ENCODE peak calls at places on chromosomes 13 and 19, in seven cellular contexts. F is left ventricle myocardium inferior; R is breast epithelium; T is heart left ventricle; P is Peyer's patch; D is CD8-positive, alpha-beta T cell; E is heart right ventricle. I is an unnamed sample.

GRCh38 chr19:18006895-18007604 is 920 bp upstream of the ARRDC2 start:
- DNase-seq in R (peak), F (peak), P (peak), T (peak), D (peak), E (peak), I (peak)

GRCh38 chr13:50071399-50071798 is 56.2 kb downstream of the KCNRG start:
- DNase-seq in E (no peak), R (no peak), P (no peak), F (no peak), T (no peak), D (no peak), I (no peak)

GRCh38 chr19:44401108-44401786 is at the start of gene ZNF285:
- DNase-seq in P (peak), T (peak), E (peak), F (peak), R (peak), D (peak), I (peak)

GRCh38 chr19:13905634-13906524 is at the start of the genes BRME1 and CC2D1A:
- DNase-seq in F (peak), E (peak), T (peak), D (peak), P (peak), R (peak), I (peak)

GRCh38 chr19:2627319-2627829 is 75.1 kb downstream of the GNG7 start:
- DNase-seq in R (peak), P (peak), T (peak), F (peak), D (no peak), E (peak), I (peak)

GRCh38 chr13:113942591-113943103 is 31.2 kb downstream of the C13orf46 start:
- DNase-seq in P (peak), D (no peak), E (no peak), R (no peak), F (no peak), T (no peak), I (no peak)

GRCh38 chr13:34044041-34044440 is 226.1 kb downstream of the RFC3 start:
- DNase-seq in T (no peak), R (no peak), D (no peak), P (no peak), E (no peak), F (no peak), I (no peak)

GRCh38 chr19:10653482-10653731 is 739 bp upstream of the ILF3 start:
- DNase-seq in F (no peak), T (no peak), R (no peak), D (no peak), P (no peak), E (no peak), I (no peak)

GRCh38 chr19:31331536-31331935 is 17.7 kb downstream of the TSHZ3 start:
- DNase-seq in P (no peak), E (no peak), F (no peak), T (no peak), R (no peak), D (no peak), I (no peak)

GRCh38 chr19:42412223-42412622 is 15.0 kb downstream of the LIPE start:
- DNase-seq in F (no peak), R (no peak), P (peak), T (no peak), D (no peak), E (no peak), I (peak)

GRCh38 chr19:9962623-9963290 is 26.4 kb upstream of the OLFM2 start:
- DNase-seq in E (no peak), R (no peak), F (no peak), P (no peak), D (no peak), T (no peak), I (no peak)

GRCh38 chr13:110218601-110219201 is 88.3 kb downstream of the COL4A1 start:
- DNase-seq in E (no peak), F (no peak), T (no peak), R (no peak), P (no peak), D (no peak), I (no peak)

GRCh38 chr13:23703241-23703640 is 133.0 kb downstream of the TNFRSF19 start:
- DNase-seq in T (no peak), P (no peak), E (no peak), D (no peak), F (no peak), R (no peak), I (no peak)

GRCh38 chr13:97660488-97661086 is 226.6 kb downstream of the RAP2A start:
- DNase-seq in T (peak), F (peak), P (no peak), R (no peak), D (no peak), E (no peak), I (no peak)

GRCh38 chr13:112443191-112444000 is 67.2 kb downstream of the SPACA7 start:
- DNase-seq in E (no peak), T (no peak), D (no peak), P (no peak), R (no peak), F (no peak), I (no peak)

GRCh38 chr13:78460176-78460575 is 143.2 kb downstream of the POU4F1 start:
- DNase-seq in T (no peak), D (no peak), F (no peak), R (no peak), P (no peak), E (no peak), I (no peak)

GRCh38 chr13:21297452-21297851 is 121.0 kb downstream of the MRPL57 start:
- DNase-seq in T (no peak), E (no peak), D (no peak), P (no peak), R (no peak), F (no peak), I (no peak)

GRCh38 chr13:113545455-113545930 is 39.1 kb upstream of the TFDP1 start:
- DNase-seq in D (no peak), F (peak), P (peak), E (no peak), R (peak), T (peak), I (peak)

GRCh38 chr19:41939861-41940442 is 11.7 kb upstream of the ERFL start:
- DNase-seq in E (no peak), R (no peak), F (no peak), T (peak), D (no peak), P (peak), I (peak)

GRCh38 chr19:48362716-48363499 is 832 bp downstream of the TMEM143 start:
- DNase-seq in T (peak), D (peak), E (peak), F (peak), P (peak), R (peak), I (peak)

GRCh38 chr19:6424190-6424938 is at the start of gene KHSRP:
- DNase-seq in R (no peak), P (no peak), T (peak), D (no peak), F (no peak), E (peak), I (no peak)

GRCh38 chr19:33621811-33622504 is at the start of gene CHST8:
- DNase-seq in P (peak), D (no peak), E (peak), F (peak), T (peak), R (no peak), I (no peak)

GRCh38 chr19:49932731-49933131 is 3.4 kb upstream of the NUP62 start:
- DNase-seq in R (no peak), D (peak), F (no peak), E (no peak), T (no peak), P (no peak), I (no peak)

GRCh38 chr19:45972081-45972943 is 1.4 kb downstream of the NOVA2 start:
- DNase-seq in D (no peak), F (peak), T (peak), R (no peak), P (no peak), E (no peak), I (no peak)

GRCh38 chr19:29645491-29645867 is 19.8 kb upstream of the PLEKHF1 start:
- DNase-seq in E (no peak), D (no peak), P (no peak), R (no peak), F (no peak), T (no peak), I (no peak)

GRCh38 chr13:57925250-57925649 is 293.7 kb downstream of the PCDH17 start:
- DNase-seq in F (no peak), P (no peak), R (no peak), D (no peak), E (no peak), T (no peak), I (no peak)

GRCh38 chr19:41945135-41945766 is 13.9 kb downstream of the RABAC1 start:
- DNase-seq in F (no peak), E (no peak), T (no peak), P (peak), D (peak), R (no peak), I (no peak)

GRCh38 chr19:15551183-15552004 is 43.1 kb downstream of the CYP4F22 start:
- DNase-seq in T (peak), F (no peak), D (peak), R (no peak), E (peak), P (peak), I (peak)

GRCh38 chr13:50126378-50127016 is 111.3 kb downstream of the KCNRG start:
- DNase-seq in T (no peak), E (no peak), D (no peak), R (no peak), F (no peak), P (no peak), I (no peak)

GRCh38 chr13:98939552-98940306 is 38.1 kb downstream of the DOCK9 start:
- DNase-seq in T (no peak), P (no peak), E (no peak), F (no peak), D (no peak), R (no peak), I (no peak)

GRCh38 chr19:18975864-18976263 is 34.8 kb upstream of the HOMER3 start:
- DNase-seq in D (no peak), P (no peak), R (no peak), F (no peak), E (no peak), T (no peak), I (no peak)

GRCh38 chr19:58182577-58182988 is 278 bp upstream of the ZNF274 start:
- DNase-seq in R (no peak), T (no peak), E (peak), D (peak), F (no peak), P (no peak), I (no peak)

GRCh38 chr19:10339380-10339960 is at the start of gene ICAM3:
- DNase-seq in F (peak), D (peak), E (no peak), R (no peak), P (no peak), T (no peak), I (peak)

GRCh38 chr19:16106121-16106520 is 5.6 kb upstream of the RAB8A start:
- DNase-seq in R (no peak), F (no peak), D (no peak), P (no peak), E (no peak), T (no peak), I (no peak)

GRCh38 chr13:86826232-86826631 is 844.9 kb upstream of the SLITRK5 start:
- DNase-seq in E (no peak), T (no peak), R (no peak), F (no peak), D (no peak), P (no peak), I (no peak)

DNA sequence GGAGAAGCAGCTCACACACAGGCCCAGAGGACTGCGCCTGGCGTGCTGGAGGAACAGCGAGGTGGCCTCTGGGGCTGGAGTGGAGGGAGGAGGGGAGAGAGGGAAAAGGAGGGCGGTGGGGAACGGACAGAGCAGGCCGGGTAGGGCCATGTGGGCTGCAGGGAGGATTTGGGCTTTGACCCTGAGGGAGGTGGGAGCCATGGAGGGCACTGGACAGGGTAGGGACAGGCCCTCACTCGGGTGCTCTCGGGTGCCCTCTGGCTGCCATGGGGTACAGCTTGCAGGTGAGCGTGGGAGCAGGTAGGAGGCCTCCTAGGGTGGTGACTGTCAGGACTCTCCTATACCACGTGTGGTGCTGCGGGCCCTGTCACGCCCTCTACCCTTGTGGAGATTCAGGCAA is 22.8 kb downstream of the PLIN4 start:
- DNase-seq in P (peak), T (no peak), R (no peak), F (no peak), D (no peak), E (no peak), I (no peak)
- TF ChIP-seq CTCF in P (peak), T (no peak), R (no peak), F (no peak), D (no peak), E (no peak), I (no peak)

DNA sequence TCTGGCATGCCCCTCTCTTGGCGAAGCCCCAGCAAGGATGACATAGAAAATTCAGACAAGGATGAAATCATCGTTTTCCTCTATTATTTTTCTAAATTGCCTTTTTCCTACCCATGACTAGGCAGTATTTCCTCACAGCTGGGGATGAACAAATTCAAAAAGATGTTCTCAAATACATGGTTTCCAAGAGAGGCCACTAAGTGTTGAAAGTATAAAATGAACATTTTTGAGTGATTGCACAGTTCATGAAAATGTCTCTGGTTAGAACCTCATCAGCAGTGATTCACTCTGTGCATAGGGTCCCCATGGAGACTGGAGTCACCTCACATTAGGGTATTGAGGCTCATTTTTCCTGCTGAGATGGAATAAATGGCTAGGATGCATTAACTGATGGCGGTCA is 373.7 kb downstream of the DNAJC15 start:
- DNase-seq in R (no peak), T (no peak), D (no peak), P (no peak), F (no peak), E (no peak), I (no peak)
- H3K27ac ChIP-seq in R (no peak), T (no peak), D (no peak), P (no peak), F (no peak), E (no peak), I (no peak)

GRCh38 chr13:51761638-51762350 is 42.2 kb downstream of the DHRS12 start:
- DNase-seq in F (peak), T (no peak), D (no peak), P (no peak), E (peak), R (no peak), I (no peak)

GRCh38 chr13:51765142-51765515 is 38.8 kb downstream of the DHRS12 start:
- DNase-seq in P (no peak), E (no peak), D (no peak), T (no peak), F (no peak), R (no peak), I (no peak)

GRCh38 chr13:51763486-51763885 is 40.5 kb downstream of the DHRS12 start:
- DNase-seq in D (no peak), R (no peak), T (no peak), E (no peak), F (no peak), P (no peak), I (no peak)

GRCh38 chr13:51767100-51767499 is 36.9 kb downstream of the DHRS12 start:
- DNase-seq in P (no peak), R (no peak), D (no peak), T (no peak), F (no peak), E (no peak), I (no peak)

GRCh38 chr13:51764184-51765141 is 39.5 kb downstream of the DHRS12 start:
- DNase-seq in E (peak), F (peak), R (no peak), D (no peak), P (peak), T (peak), I (no peak)
- H3K4me3 ChIP-seq in E (peak), F (peak), R (no peak), D (peak), P (no peak), T (no peak), I (peak)

DNA sequence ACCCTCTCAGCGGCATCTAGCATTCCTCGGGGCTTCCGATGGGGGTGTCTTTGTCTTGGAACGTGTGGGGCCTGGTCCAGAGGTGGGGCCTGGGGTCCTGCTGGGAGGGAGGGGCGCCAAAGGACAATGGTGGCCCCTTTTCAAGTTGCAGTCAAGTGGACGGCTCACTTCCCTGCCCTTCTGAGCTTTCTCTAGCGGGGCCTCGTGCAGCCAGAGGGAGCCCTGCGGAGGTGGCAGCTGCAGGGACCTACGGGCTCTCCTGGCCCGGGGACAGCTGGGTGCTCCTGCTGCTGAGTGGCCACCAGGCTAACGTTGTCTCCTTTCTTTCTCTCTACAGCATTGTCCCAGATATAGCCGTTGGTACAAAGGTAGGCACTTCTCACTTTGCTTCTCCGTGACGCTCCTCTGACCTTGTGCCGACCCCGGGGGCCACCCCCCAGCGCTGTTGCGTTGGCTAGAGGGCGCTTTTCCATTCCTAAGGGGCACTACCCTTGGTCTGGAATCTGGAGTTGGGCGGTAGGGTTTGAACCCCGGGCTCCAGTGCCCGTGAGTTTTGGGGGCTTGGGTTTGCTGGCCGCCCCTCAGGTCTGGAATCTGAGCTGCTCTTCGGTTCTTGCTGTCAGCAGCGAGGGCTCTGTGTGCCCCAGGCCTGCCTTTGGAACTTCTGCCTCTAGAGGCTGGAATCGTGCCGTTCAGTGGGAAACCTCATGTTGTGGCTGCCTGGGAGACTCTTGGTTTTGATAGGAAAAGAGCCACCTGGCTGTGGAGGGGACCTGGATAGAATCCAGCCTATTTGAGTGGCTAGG is 2.0 kb downstream of the PTBP1 start:
- DNase-seq in D (no peak), P (no peak), F (no peak), T (peak), E (no peak), R (no peak), I (no peak)
- TF ChIP-seq CTCF in D (no peak), P (peak), F (no peak), T (no peak), E (no peak), R (no peak), I (no peak)